ENCODE peak calls at places on chromosomes 16 and 17, in nine cellular contexts. One of them, this sample, is unnamed. For H3K4me1, the result is how much of the 10 kb centered on the place peaks cover.

GRCh38 chr17:73657473-73658116 is 13.3 kb upstream of the SDK2 start:
- DNase-seq in stomach: peak
- DNase-seq in IMR-90: no peak
- DNase-seq in A549: peak
- DNase-seq in ovary: no peak
- DNase-seq in endodermal cell: peak
- DNase-seq in mucosa of descending colon: peak
- DNase-seq in naive thymus-derived CD4-positive, alpha-beta T cell: no peak
- DNase-seq in H1: peak
- DNase-seq in this sample: no peak

GRCh38 chr17:62625870-62626200 is 1.6 kb upstream of the MRC2 start:
- DNase-seq in stomach: no peak
- DNase-seq in IMR-90: no peak
- DNase-seq in A549: no peak
- DNase-seq in ovary: no peak
- DNase-seq in endodermal cell: peak
- DNase-seq in mucosa of descending colon: no peak
- DNase-seq in naive thymus-derived CD4-positive, alpha-beta T cell: no peak
- DNase-seq in H1: no peak
- DNase-seq in this sample: no peak

GRCh38 chr16:70747703-70748631 is 53.0 kb downstream of the VAC14 start:
- DNase-seq in stomach: no peak
- DNase-seq in IMR-90: peak
- DNase-seq in A549: no peak
- DNase-seq in ovary: no peak
- DNase-seq in endodermal cell: no peak
- DNase-seq in mucosa of descending colon: no peak
- DNase-seq in naive thymus-derived CD4-positive, alpha-beta T cell: no peak
- DNase-seq in H1: no peak
- DNase-seq in this sample: no peak

GRCh38 chr17:42623732-42624596 is 14.5 kb downstream of the TUBG1 start:
- DNase-seq in stomach: peak
- DNase-seq in IMR-90: peak
- DNase-seq in A549: peak
- DNase-seq in ovary: no peak
- DNase-seq in endodermal cell: no peak
- DNase-seq in mucosa of descending colon: no peak
- DNase-seq in naive thymus-derived CD4-positive, alpha-beta T cell: no peak
- DNase-seq in H1: no peak
- DNase-seq in this sample: no peak

GRCh38 chr17:43169561-43170139 is 1.4 kb upstream of the NBR1 start:
- DNase-seq in stomach: peak
- DNase-seq in IMR-90: peak
- DNase-seq in A549: peak
- DNase-seq in ovary: peak
- DNase-seq in endodermal cell: peak
- DNase-seq in mucosa of descending colon: no peak
- DNase-seq in naive thymus-derived CD4-positive, alpha-beta T cell: no peak
- DNase-seq in H1: no peak
- DNase-seq in this sample: no peak

GRCh38 chr17:31279401-31279800 is 17.6 kb downstream of the OMG start:
- DNase-seq in stomach: no peak
- DNase-seq in IMR-90: no peak
- DNase-seq in A549: no peak
- DNase-seq in ovary: no peak
- DNase-seq in endodermal cell: no peak
- DNase-seq in mucosa of descending colon: no peak
- DNase-seq in naive thymus-derived CD4-positive, alpha-beta T cell: no peak
- DNase-seq in H1: no peak
- DNase-seq in this sample: no peak

GRCh38 chr17:4815043-4815675 is 8.2 kb downstream of the PLD2 start:
- DNase-seq in stomach: no peak
- DNase-seq in IMR-90: no peak
- DNase-seq in A549: peak
- DNase-seq in ovary: no peak
- DNase-seq in endodermal cell: peak
- DNase-seq in mucosa of descending colon: no peak
- DNase-seq in naive thymus-derived CD4-positive, alpha-beta T cell: no peak
- DNase-seq in H1: no peak
- DNase-seq in this sample: no peak

GRCh38 chr17:73973881-73974409 is 229.5 kb upstream of the RPL38 start:
- DNase-seq in stomach: no peak
- DNase-seq in IMR-90: no peak
- DNase-seq in A549: no peak
- DNase-seq in ovary: no peak
- DNase-seq in endodermal cell: peak
- DNase-seq in mucosa of descending colon: no peak
- DNase-seq in naive thymus-derived CD4-positive, alpha-beta T cell: no peak
- DNase-seq in H1: no peak
- DNase-seq in this sample: no peak

GRCh38 chr17:77356690-77357201 is 216.0 kb downstream of the SEC14L1 start:
- DNase-seq in stomach: peak
- DNase-seq in IMR-90: no peak
- DNase-seq in A549: peak
- DNase-seq in ovary: peak
- DNase-seq in endodermal cell: no peak
- DNase-seq in mucosa of descending colon: no peak
- DNase-seq in naive thymus-derived CD4-positive, alpha-beta T cell: no peak
- DNase-seq in H1: no peak
- DNase-seq in this sample: no peak

GRCh38 chr16:4519274-4520058 is 19.1 kb downstream of the CDIP1 start:
- DNase-seq in stomach: no peak
- DNase-seq in IMR-90: no peak
- DNase-seq in A549: no peak
- DNase-seq in ovary: no peak
- DNase-seq in endodermal cell: no peak
- DNase-seq in mucosa of descending colon: no peak
- DNase-seq in naive thymus-derived CD4-positive, alpha-beta T cell: no peak
- DNase-seq in H1: no peak
- DNase-seq in this sample: no peak

GRCh38 chr16:17515421-17516210 is 44.9 kb upstream of the XYLT1 start:
- DNase-seq in stomach: no peak
- DNase-seq in IMR-90: peak
- DNase-seq in A549: no peak
- DNase-seq in ovary: no peak
- DNase-seq in endodermal cell: no peak
- DNase-seq in mucosa of descending colon: no peak
- DNase-seq in naive thymus-derived CD4-positive, alpha-beta T cell: no peak
- DNase-seq in H1: no peak
- DNase-seq in this sample: no peak

GRCh38 chr17:51035436-51035835 is 85.2 kb downstream of the SPAG9 start:
- DNase-seq in stomach: no peak
- DNase-seq in IMR-90: peak
- DNase-seq in A549: no peak
- DNase-seq in ovary: no peak
- DNase-seq in endodermal cell: no peak
- DNase-seq in mucosa of descending colon: no peak
- DNase-seq in naive thymus-derived CD4-positive, alpha-beta T cell: no peak
- DNase-seq in H1: no peak
- DNase-seq in this sample: no peak

GRCh38 chr16:59574296-59574695 is 840.2 kb upstream of the GOT2 start:
- DNase-seq in stomach: no peak
- DNase-seq in IMR-90: no peak
- DNase-seq in A549: no peak
- DNase-seq in ovary: no peak
- DNase-seq in endodermal cell: no peak
- DNase-seq in mucosa of descending colon: no peak
- DNase-seq in naive thymus-derived CD4-positive, alpha-beta T cell: no peak
- DNase-seq in H1: no peak
- DNase-seq in this sample: no peak

GRCh38 chr17:50360716-50361115 is 12.3 kb downstream of the MRPL27 start:
- DNase-seq in stomach: no peak
- DNase-seq in IMR-90: no peak
- DNase-seq in A549: no peak
- DNase-seq in ovary: no peak
- DNase-seq in endodermal cell: peak
- DNase-seq in mucosa of descending colon: no peak
- DNase-seq in naive thymus-derived CD4-positive, alpha-beta T cell: no peak
- DNase-seq in H1: no peak
- DNase-seq in this sample: no peak

GRCh38 chr17:3890893-3891219 is 2.0 kb downstream of the CAMKK1 start:
- DNase-seq in stomach: no peak
- DNase-seq in IMR-90: no peak
- DNase-seq in A549: no peak
- DNase-seq in ovary: no peak
- DNase-seq in endodermal cell: no peak
- DNase-seq in mucosa of descending colon: no peak
- DNase-seq in naive thymus-derived CD4-positive, alpha-beta T cell: no peak
- DNase-seq in H1: no peak
- DNase-seq in this sample: no peak

GRCh38 chr16:66131895-66132294 is 234.6 kb upstream of the CDH5 start:
- DNase-seq in stomach: no peak
- DNase-seq in IMR-90: peak
- DNase-seq in A549: no peak
- DNase-seq in ovary: no peak
- DNase-seq in endodermal cell: no peak
- DNase-seq in mucosa of descending colon: no peak
- DNase-seq in naive thymus-derived CD4-positive, alpha-beta T cell: no peak
- DNase-seq in H1: no peak
- DNase-seq in this sample: no peak

GRCh38 chr17:17223736-17224135 is 13.2 kb downstream of the FLCN start:
- DNase-seq in stomach: no peak
- DNase-seq in IMR-90: no peak
- DNase-seq in A549: no peak
- DNase-seq in ovary: no peak
- DNase-seq in endodermal cell: no peak
- DNase-seq in mucosa of descending colon: no peak
- DNase-seq in naive thymus-derived CD4-positive, alpha-beta T cell: no peak
- DNase-seq in H1: no peak
- DNase-seq in this sample: no peak

GRCh38 chr17:55731586-55732250 is 9.1 kb upstream of the TMEM100 start:
- DNase-seq in stomach: no peak
- DNase-seq in IMR-90: peak
- DNase-seq in A549: no peak
- DNase-seq in ovary: peak
- DNase-seq in endodermal cell: peak
- DNase-seq in mucosa of descending colon: peak
- DNase-seq in naive thymus-derived CD4-positive, alpha-beta T cell: no peak
- DNase-seq in H1: no peak
- DNase-seq in this sample: no peak

GRCh38 chr17:45740553-45741330 is 43.4 kb upstream of the CRHR1 start:
- DNase-seq in stomach: no peak
- DNase-seq in IMR-90: peak
- DNase-seq in A549: peak
- DNase-seq in ovary: no peak
- DNase-seq in endodermal cell: peak
- DNase-seq in mucosa of descending colon: no peak
- DNase-seq in naive thymus-derived CD4-positive, alpha-beta T cell: peak
- DNase-seq in H1: peak
- DNase-seq in this sample: no peak

GRCh38 chr17:81926451-81927144 is 937 bp downstream of the MAFG start:
- DNase-seq in stomach: peak
- DNase-seq in IMR-90: peak
- DNase-seq in A549: peak
- DNase-seq in ovary: peak
- DNase-seq in endodermal cell: peak
- DNase-seq in mucosa of descending colon: peak
- DNase-seq in naive thymus-derived CD4-positive, alpha-beta T cell: peak
- DNase-seq in H1: no peak
- DNase-seq in this sample: no peak
- H3K4me1 ChIP-seq in stomach: half or more
- H3K4me1 ChIP-seq in IMR-90: under half
- H3K4me1 ChIP-seq in A549: under half
- H3K4me1 ChIP-seq in ovary: under half
- H3K4me1 ChIP-seq in endodermal cell: under half
- H3K4me1 ChIP-seq in mucosa of descending colon: half or more
- H3K4me1 ChIP-seq in naive thymus-derived CD4-positive, alpha-beta T cell: under half
- H3K4me1 ChIP-seq in H1: under half
- H3K4me1 ChIP-seq in this sample: under half

DNA sequence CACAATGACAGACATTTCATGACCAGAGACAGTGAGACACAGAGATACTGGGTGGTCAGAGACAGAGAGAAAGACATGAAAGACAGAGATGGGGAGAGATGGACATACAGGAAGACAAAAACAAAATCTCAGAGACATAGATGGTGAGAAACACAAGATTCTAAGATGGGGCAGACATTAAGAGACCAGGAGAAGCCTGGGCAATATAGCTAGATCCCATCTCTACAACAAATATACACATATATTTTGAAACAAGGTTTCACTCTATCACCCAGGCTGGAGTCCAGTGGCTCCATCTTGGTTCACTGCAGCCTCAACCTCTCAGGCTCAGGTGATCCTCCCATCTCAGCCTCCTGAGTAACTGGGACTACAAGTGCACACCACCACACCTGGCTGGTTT is 2.3 kb downstream of the SEPTIN1 start:
- DNase-seq in stomach: no peak
- DNase-seq in IMR-90: no peak
- DNase-seq in A549: no peak
- DNase-seq in ovary: no peak
- DNase-seq in endodermal cell: no peak
- DNase-seq in mucosa of descending colon: no peak
- DNase-seq in naive thymus-derived CD4-positive, alpha-beta T cell: no peak
- DNase-seq in H1: no peak
- DNase-seq in this sample: no peak
- H3K4me1 ChIP-seq in stomach: under half
- H3K4me1 ChIP-seq in IMR-90: under half
- H3K4me1 ChIP-seq in A549: under half
- H3K4me1 ChIP-seq in ovary: under half
- H3K4me1 ChIP-seq in endodermal cell: under half
- H3K4me1 ChIP-seq in mucosa of descending colon: under half
- H3K4me1 ChIP-seq in naive thymus-derived CD4-positive, alpha-beta T cell: half or more
- H3K4me1 ChIP-seq in H1: under half
- H3K4me1 ChIP-seq in this sample: under half

DNA sequence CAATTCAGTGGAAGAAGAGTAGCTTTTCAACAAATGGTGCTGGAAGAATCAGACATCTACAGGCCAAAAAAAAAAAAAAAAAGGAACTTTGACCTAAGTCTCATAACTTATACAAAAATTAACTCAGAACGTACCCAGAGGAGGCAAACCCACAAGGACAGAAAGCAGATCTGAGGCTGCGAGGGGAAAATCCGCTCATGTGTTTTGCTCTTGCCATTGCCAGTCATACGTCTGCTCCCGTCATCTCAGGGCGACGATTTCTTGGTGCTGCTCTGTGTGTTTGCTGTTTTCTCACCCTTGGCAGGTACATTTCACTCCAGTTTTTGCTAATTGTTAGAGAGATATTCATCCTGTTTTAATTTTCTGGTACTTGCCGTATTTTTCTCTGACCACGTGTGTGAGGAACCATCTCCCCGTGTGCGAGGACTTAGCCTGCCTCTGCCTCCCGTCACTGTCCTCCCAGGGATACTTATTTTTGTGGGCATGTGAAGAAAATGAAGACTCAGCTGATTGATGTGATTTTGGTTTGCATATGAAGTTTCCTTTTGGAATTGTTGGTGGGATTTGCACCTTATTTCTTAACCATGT is 33.4 kb upstream of the ACSF3 start:
- DNase-seq in stomach: no peak
- DNase-seq in IMR-90: no peak
- DNase-seq in A549: no peak
- DNase-seq in ovary: no peak
- DNase-seq in endodermal cell: no peak
- DNase-seq in mucosa of descending colon: no peak
- DNase-seq in naive thymus-derived CD4-positive, alpha-beta T cell: no peak
- DNase-seq in H1: no peak
- DNase-seq in this sample: no peak
- H3K4me1 ChIP-seq in stomach: under half
- H3K4me1 ChIP-seq in IMR-90: under half
- H3K4me1 ChIP-seq in A549: under half
- H3K4me1 ChIP-seq in ovary: under half
- H3K4me1 ChIP-seq in endodermal cell: under half
- H3K4me1 ChIP-seq in mucosa of descending colon: under half
- H3K4me1 ChIP-seq in naive thymus-derived CD4-positive, alpha-beta T cell: under half
- H3K4me1 ChIP-seq in H1: under half
- H3K4me1 ChIP-seq in this sample: under half

GRCh38 chr17:47948706-47949196 is 7.4 kb downstream of the PNPO start:
- DNase-seq in stomach: peak
- DNase-seq in IMR-90: no peak
- DNase-seq in A549: peak
- DNase-seq in ovary: no peak
- DNase-seq in endodermal cell: no peak
- DNase-seq in mucosa of descending colon: peak
- DNase-seq in naive thymus-derived CD4-positive, alpha-beta T cell: no peak
- DNase-seq in H1: no peak
- DNase-seq in this sample: no peak
- H3K4me1 ChIP-seq in stomach: half or more
- H3K4me1 ChIP-seq in IMR-90: under half
- H3K4me1 ChIP-seq in A549: under half
- H3K4me1 ChIP-seq in ovary: under half
- H3K4me1 ChIP-seq in endodermal cell: under half
- H3K4me1 ChIP-seq in mucosa of descending colon: half or more
- H3K4me1 ChIP-seq in naive thymus-derived CD4-positive, alpha-beta T cell: under half
- H3K4me1 ChIP-seq in H1: under half
- H3K4me1 ChIP-seq in this sample: under half